ENCODE peak calls at places on chromosomes 12 and 14, in four cellular contexts. Z is ovary; M is stimulated activated CD4-positive, alpha-beta T cell treated with anti-CD3 and anti-CD28 coated beads, Interleukin-4, amount 100 ng/mL, for 1 hour; H is activated CD4-positive, alpha-beta T cell treated with anti-CD3 and anti-CD28 coated beads, Interleukin-2, amount 50 U/mL, for 48 hours. K is an unnamed sample.

GRCh38 chr14:59207506-59207933 is 19.1 kb downstream of the DAAM1 start:
- DNase-seq in Z (no peak), M (no peak), H (no peak), K (no peak)

GRCh38 chr12:132315507-132315906 is 13.9 kb downstream of the GALNT9 start:
- DNase-seq in Z (no peak), M (no peak), H (no peak), K (no peak)

GRCh38 chr12:68785358-68785757 is 22.6 kb upstream of the MDM2 start:
- DNase-seq in Z (no peak), M (no peak), H (no peak), K (no peak)

GRCh38 chr14:26281280-26281998 is 316.4 kb downstream of the NOVA1 start:
- DNase-seq in Z (no peak), M (no peak), H (no peak), K (no peak)

GRCh38 chr12:40015360-40015759 is 90.5 kb downstream of the SLC2A13 start:
- DNase-seq in Z (no peak), M (no peak), H (peak), K (no peak)

GRCh38 chr12:122641976-122642375 is 61.2 kb downstream of the HCAR2 start:
- DNase-seq in Z (no peak), M (no peak), H (no peak), K (no peak)

GRCh38 chr12:117671734-117672133 is 297.1 kb downstream of the KSR2 start:
- DNase-seq in Z (no peak), M (no peak), H (peak), K (peak)

GRCh38 chr14:99679996-99680395 is 4.1 kb upstream of the CYP46A1 start:
- DNase-seq in Z (no peak), M (no peak), H (no peak), K (no peak)

GRCh38 chr14:20855652-20856291 is 35.4 kb upstream of the RNASE3 start:
- DNase-seq in Z (peak), M (peak), H (peak), K (peak)

GRCh38 chr12:31005944-31006361 is 67.7 kb upstream of the DDX11 start:
- DNase-seq in Z (no peak), M (no peak), H (no peak), K (peak)

GRCh38 chr14:103880986-103881926 is 33.9 kb upstream of the PPP1R13B start:
- DNase-seq in Z (peak), M (no peak), H (no peak), K (peak)

GRCh38 chr12:79186506-79186905 is 321.9 kb downstream of the SYT1 start:
- DNase-seq in Z (no peak), M (no peak), H (no peak), K (no peak)

GRCh38 chr14:84643438-84643837 is 886.5 kb upstream of the FLRT2 start:
- DNase-seq in Z (no peak), M (no peak), H (no peak), K (no peak)

GRCh38 chr12:89494411-89495231 is 30.0 kb downstream of the GALNT4 start:
- DNase-seq in Z (no peak), M (peak), H (peak), K (no peak)

GRCh38 chr12:57162541-57163125 is 15.2 kb upstream of the LRP1-AS start:
- DNase-seq in Z (no peak), M (no peak), H (no peak), K (no peak)

GRCh38 chr12:46269429-46270241 is 792 bp upstream of the SLC38A1 start:
- DNase-seq in Z (no peak), M (peak), H (peak), K (no peak)

GRCh38 chr12:26226629-26227375 is 31.4 kb downstream of the SSPN start:
- DNase-seq in Z (peak), M (no peak), H (no peak), K (peak)

GRCh38 chr12:44021471-44021971 is 185.6 kb downstream of the TMEM117 start:
- DNase-seq in Z (no peak), M (no peak), H (no peak), K (no peak)